ENCODE peak calls at places on chromosomes 6 and 20, in eight cellular contexts. Z, E, I, K, L, S, A and X are unnamed samples.

GRCh38 chr20:49186535-49187329 is 1.4 kb downstream of the STAU1 start:
- DNase-seq in E (peak), A (peak), Z (peak), L (peak), K (peak), S (no peak), I (peak), X (peak)

GRCh38 chr6:135180458-135181332 is at the start of gene MYB:
- DNase-seq in Z (peak), E (peak), I (peak), S (no peak), A (peak), K (no peak), L (peak), X (peak)

GRCh38 chr6:109853426-109853825 is 124.7 kb upstream of the GPR6 start:
- DNase-seq in I (no peak), S (no peak), Z (no peak), E (no peak), L (no peak), K (no peak), A (no peak), X (no peak)

GRCh38 chr6:13461805-13462204 is 25.6 kb downstream of the GFOD1 start:
- DNase-seq in I (no peak), Z (no peak), K (no peak), E (no peak), A (no peak), L (no peak), S (no peak), X (no peak)

GRCh38 chr6:117451607-117452164 is 25.9 kb upstream of the ROS1 start:
- DNase-seq in L (no peak), K (no peak), E (no peak), S (no peak), I (no peak), Z (no peak), A (no peak), X (no peak)

GRCh38 chr6:30915591-30915946 is 1.5 kb downstream of the VARS2 start:
- DNase-seq in L (no peak), K (no peak), I (peak), A (peak), S (peak), E (no peak), Z (peak), X (no peak)

GRCh38 chr20:32608664-32609015 is 23.5 kb upstream of the NOL4L start:
- DNase-seq in Z (no peak), E (no peak), L (no peak), A (no peak), K (no peak), I (no peak), S (no peak), X (no peak)

GRCh38 chr20:14055127-14055742 is 59.9 kb downstream of the MACROD2 start:
- DNase-seq in S (peak), K (no peak), Z (peak), L (no peak), I (no peak), A (peak), E (no peak), X (no peak)

GRCh38 chr6:47414517-47415167 is 62.9 kb upstream of the CD2AP start:
- DNase-seq in S (peak), I (no peak), K (no peak), A (no peak), L (no peak), Z (no peak), E (peak), X (peak)

GRCh38 chr6:41680182-41680965 is 42.1 kb downstream of the MDFI start:
- DNase-seq in I (no peak), Z (no peak), L (no peak), E (no peak), K (no peak), A (no peak), S (no peak), X (no peak)

GRCh38 chr6:38187285-38187684 is 367.8 kb downstream of the ZFAND3 start:
- DNase-seq in K (peak), S (no peak), A (no peak), E (no peak), I (no peak), Z (no peak), L (no peak), X (no peak)

GRCh38 chr6:27630727-27631613 is 158.1 kb upstream of the ZNF184 start:
- DNase-seq in S (no peak), I (peak), K (no peak), L (no peak), E (no peak), A (peak), Z (peak), X (peak)

GRCh38 chr6:141790921-141791320 is 341.8 kb upstream of the GJE1 start:
- DNase-seq in I (no peak), S (no peak), A (no peak), E (no peak), L (no peak), Z (no peak), K (no peak), X (no peak)

GRCh38 chr20:4445331-4445730 is 276.4 kb upstream of the PRND start:
- DNase-seq in L (no peak), A (no peak), K (no peak), I (no peak), Z (no peak), S (no peak), E (no peak), X (no peak)

GRCh38 chr6:136471372-136471771 is 78.8 kb downstream of the MAP7 start:
- DNase-seq in K (no peak), Z (no peak), A (no peak), E (no peak), L (no peak), S (no peak), I (no peak), X (no peak)

GRCh38 chr6:164561656-164562055 is 747.7 kb downstream of the C6orf118 start:
- DNase-seq in Z (no peak), K (no peak), L (no peak), S (no peak), A (no peak), E (no peak), I (no peak), X (no peak)

GRCh38 chr6:16562498-16562897 is 198.8 kb downstream of the ATXN1 start:
- DNase-seq in K (no peak), I (no peak), A (no peak), L (no peak), E (no peak), S (no peak), Z (no peak), X (no peak)

GRCh38 chr20:4026093-4026601 is 10.8 kb upstream of the RNF24 start:
- DNase-seq in Z (no peak), S (peak), K (no peak), A (no peak), E (no peak), L (no peak), I (no peak), X (no peak)

GRCh38 chr6:26233608-26234420 is 131.2 kb upstream of the BTN3A2 start:
- DNase-seq in E (peak), A (no peak), L (peak), K (peak), I (peak), Z (no peak), S (no peak), X (peak)

GRCh38 chr20:57869291-57869950 is 159.6 kb upstream of the PMEPA1 start:
- DNase-seq in S (no peak), Z (no peak), I (no peak), L (no peak), K (peak), A (no peak), E (no peak), X (no peak)

GRCh38 chr20:54131675-54132611 is 41.8 kb downstream of the CYP24A1 start:
- DNase-seq in S (no peak), K (no peak), E (no peak), Z (no peak), A (no peak), L (no peak), I (no peak), X (no peak)

GRCh38 chr6:42140756-42141602 is 1.4 kb downstream of the C6orf132 start:
- DNase-seq in E (no peak), I (no peak), L (no peak), K (no peak), A (peak), S (no peak), Z (no peak), X (no peak)

GRCh38 chr6:147970970-147971369 is 371.7 kb upstream of the SASH1 start:
- DNase-seq in K (no peak), I (no peak), L (no peak), Z (no peak), E (no peak), A (peak), S (no peak), X (no peak)

GRCh38 chr20:9166153-9166780 is 97.4 kb downstream of the PLCB4 start:
- DNase-seq in L (no peak), S (no peak), K (no peak), I (no peak), A (peak), E (no peak), Z (peak), X (no peak)

GRCh38 chr6:36674942-36675341 is 3.6 kb upstream of the CDKN1A start:
- DNase-seq in S (no peak), E (no peak), K (no peak), L (no peak), Z (no peak), I (no peak), A (no peak), X (no peak)

GRCh38 chr6:4401408-4402367 is 266.3 kb upstream of the ECI2 start:
- DNase-seq in E (no peak), I (no peak), L (no peak), Z (no peak), K (no peak), A (no peak), S (no peak), X (no peak)

GRCh38 chr6:75101896-75102680 is 103.8 kb downstream of the COL12A1 start:
- DNase-seq in S (no peak), E (no peak), L (no peak), A (no peak), I (no peak), Z (no peak), K (no peak), X (no peak)

GRCh38 chr20:10271470-10272219 is 53.0 kb downstream of the SNAP25 start:
- DNase-seq in I (no peak), E (no peak), Z (no peak), S (peak), A (no peak), K (no peak), L (no peak), X (no peak)

GRCh38 chr20:53738039-53738944 is 144.7 kb upstream of the ZNF217 start:
- DNase-seq in L (no peak), A (peak), I (peak), E (no peak), K (peak), S (peak), Z (peak), X (no peak)

GRCh38 chr6:168137024-168137423 is 58.0 kb upstream of the FRMD1 start:
- DNase-seq in I (no peak), Z (no peak), E (no peak), S (no peak), L (no peak), A (no peak), K (no peak), X (no peak)

GRCh38 chr20:32463642-32464400 is 105.7 kb downstream of the ASXL1 start:
- DNase-seq in L (no peak), K (no peak), S (no peak), A (no peak), I (peak), E (no peak), Z (no peak), X (no peak)

GRCh38 chr6:106927531-106928398 is 46.8 kb downstream of the CD24 start:
- DNase-seq in S (no peak), L (no peak), Z (peak), E (no peak), I (no peak), A (no peak), K (no peak), X (no peak)

GRCh38 chr6:47276377-47276776 is 33.3 kb downstream of the TNFRSF21 start:
- DNase-seq in Z (no peak), E (no peak), K (no peak), I (no peak), S (no peak), L (no peak), A (no peak), X (no peak)

GRCh38 chr20:43389231-43389630 is 68.5 kb upstream of the SRSF6 start:
- DNase-seq in I (no peak), S (no peak), Z (no peak), L (no peak), K (no peak), A (no peak), E (no peak), X (no peak)

GRCh38 chr6:56862415-56863175 is 92.3 kb upstream of the BEND6 start:
- DNase-seq in K (no peak), A (no peak), E (no peak), I (no peak), Z (no peak), L (no peak), S (no peak), X (no peak)